ENCODE peak calls at places on chromosome 1, in four cellular contexts. One of them, this sample, is unnamed. For H3K9me3, the result is how much of the 10 kb centered on the place peaks cover.

GRCh38 chr1:233635765-233636502 is 22.0 kb downstream of the KCNK1 start:
- DNase-seq in GM12878: no peak
- DNase-seq in mucosa of descending colon: no peak
- DNase-seq in prostate gland: no peak
- DNase-seq in this sample: no peak

GRCh38 chr1:19861034-19861433 is 21.2 kb upstream of the OTUD3 start:
- DNase-seq in GM12878: no peak
- DNase-seq in mucosa of descending colon: no peak
- DNase-seq in prostate gland: peak
- DNase-seq in this sample: no peak

GRCh38 chr1:185987611-185988441 is 253.6 kb downstream of the HMCN1 start:
- DNase-seq in GM12878: no peak
- DNase-seq in mucosa of descending colon: no peak
- DNase-seq in prostate gland: no peak
- DNase-seq in this sample: no peak

GRCh38 chr1:203287109-203287893 is 18.0 kb upstream of the BTG2 start:
- DNase-seq in GM12878: peak
- DNase-seq in mucosa of descending colon: peak
- DNase-seq in prostate gland: no peak
- DNase-seq in this sample: no peak

GRCh38 chr1:180167721-180168467 is 13.2 kb downstream of the QSOX1 start:
- DNase-seq in GM12878: no peak
- DNase-seq in mucosa of descending colon: peak
- DNase-seq in prostate gland: peak
- DNase-seq in this sample: peak

GRCh38 chr1:95236784-95237575 is 3.0 kb downstream of the RWDD3 start:
- DNase-seq in GM12878: no peak
- DNase-seq in mucosa of descending colon: no peak
- DNase-seq in prostate gland: no peak
- DNase-seq in this sample: no peak

GRCh38 chr1:182426442-182427430 is 23.2 kb upstream of the RGSL1 start:
- DNase-seq in GM12878: peak
- DNase-seq in mucosa of descending colon: no peak
- DNase-seq in prostate gland: no peak
- DNase-seq in this sample: no peak

GRCh38 chr1:161763522-161764098 is 2.5 kb upstream of the ATF6 start:
- DNase-seq in GM12878: no peak
- DNase-seq in mucosa of descending colon: no peak
- DNase-seq in prostate gland: no peak
- DNase-seq in this sample: no peak

GRCh38 chr1:119551218-119551617 is 44.2 kb downstream of the HSD3B1 start:
- DNase-seq in GM12878: no peak
- DNase-seq in mucosa of descending colon: no peak
- DNase-seq in prostate gland: no peak
- DNase-seq in this sample: no peak

GRCh38 chr1:47434051-47434842 is 3.6 kb upstream of the FOXD2 start:
- DNase-seq in GM12878: no peak
- DNase-seq in mucosa of descending colon: peak
- DNase-seq in prostate gland: peak
- DNase-seq in this sample: no peak

GRCh38 chr1:9143250-9143649 is 14.3 kb upstream of the GPR157 start:
- DNase-seq in GM12878: no peak
- DNase-seq in mucosa of descending colon: no peak
- DNase-seq in prostate gland: no peak
- DNase-seq in this sample: no peak

GRCh38 chr1:205676597-205676996 is 3.7 kb downstream of the SLC45A3 start:
- DNase-seq in GM12878: no peak
- DNase-seq in mucosa of descending colon: peak
- DNase-seq in prostate gland: no peak
- DNase-seq in this sample: no peak

GRCh38 chr1:205680073-205680851 is at the start of gene SLC45A3:
- DNase-seq in GM12878: no peak
- DNase-seq in mucosa of descending colon: peak
- DNase-seq in prostate gland: peak
- DNase-seq in this sample: no peak

GRCh38 chr1:205676002-205676401 is 4.3 kb downstream of the SLC45A3 start:
- DNase-seq in GM12878: no peak
- DNase-seq in mucosa of descending colon: peak
- DNase-seq in prostate gland: no peak
- DNase-seq in this sample: no peak

GRCh38 chr1:205677152-205677551 is 3.2 kb downstream of the SLC45A3 start:
- DNase-seq in GM12878: no peak
- DNase-seq in mucosa of descending colon: no peak
- DNase-seq in prostate gland: no peak
- DNase-seq in this sample: no peak

GRCh38 chr1:205678286-205679111 is 1.8 kb downstream of the SLC45A3 start:
- DNase-seq in GM12878: no peak
- DNase-seq in mucosa of descending colon: peak
- DNase-seq in prostate gland: no peak
- DNase-seq in this sample: no peak
- H3K4me3 ChIP-seq in GM12878: no peak
- H3K4me3 ChIP-seq in mucosa of descending colon: no peak
- H3K4me3 ChIP-seq in prostate gland: peak
- H3K4me3 ChIP-seq in this sample: no peak

DNA sequence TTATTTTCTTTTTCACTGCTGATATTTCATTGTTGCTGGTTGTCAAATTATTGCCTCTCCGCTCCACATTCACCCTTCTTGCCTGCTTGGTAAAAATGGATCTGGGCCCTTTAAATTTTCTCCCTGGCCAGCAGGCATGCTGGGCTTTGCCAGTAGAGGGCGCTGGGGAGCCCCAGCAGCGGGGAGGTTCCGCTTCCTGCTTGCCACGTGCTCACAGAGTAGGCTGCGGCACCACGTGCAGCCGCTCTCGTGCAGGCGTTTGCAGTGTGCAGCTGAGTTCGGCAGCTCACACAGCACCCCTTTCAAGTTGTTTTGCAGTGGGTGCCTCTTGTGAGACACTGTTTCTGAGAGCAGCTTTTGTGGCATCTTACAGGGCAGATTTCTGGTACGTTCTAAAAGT is at the start of gene ACTL8:
- DNase-seq in GM12878: no peak
- DNase-seq in mucosa of descending colon: no peak
- DNase-seq in prostate gland: no peak
- DNase-seq in this sample: no peak
- H3K9me3 ChIP-seq in GM12878: under half
- H3K9me3 ChIP-seq in mucosa of descending colon: under half
- H3K9me3 ChIP-seq in prostate gland: under half
- H3K9me3 ChIP-seq in this sample: under half

GRCh38 chr1:42332877-42333276 is 2.2 kb downstream of the FOXJ3 start:
- DNase-seq in GM12878: no peak
- DNase-seq in mucosa of descending colon: no peak
- DNase-seq in prostate gland: no peak
- DNase-seq in this sample: no peak
- H3K4me3 ChIP-seq in GM12878: peak
- H3K4me3 ChIP-seq in mucosa of descending colon: no peak
- H3K4me3 ChIP-seq in prostate gland: no peak
- H3K4me3 ChIP-seq in this sample: no peak

GRCh38 chr1:197080323-197080722 is 13.3 kb upstream of the F13B start:
- DNase-seq in GM12878: no peak
- DNase-seq in mucosa of descending colon: no peak
- DNase-seq in prostate gland: no peak
- DNase-seq in this sample: no peak

GRCh38 chr1:197081117-197081753 is 14.2 kb upstream of the F13B start:
- DNase-seq in GM12878: no peak
- DNase-seq in mucosa of descending colon: no peak
- DNase-seq in prostate gland: no peak
- DNase-seq in this sample: no peak

GRCh38 chr1:197083474-197083873 is 16.4 kb upstream of the F13B start:
- DNase-seq in GM12878: no peak
- DNase-seq in mucosa of descending colon: no peak
- DNase-seq in prostate gland: no peak
- DNase-seq in this sample: no peak
- H3K9me3 ChIP-seq in GM12878: under half
- H3K9me3 ChIP-seq in mucosa of descending colon: under half
- H3K9me3 ChIP-seq in prostate gland: under half
- H3K9me3 ChIP-seq in this sample: under half

DNA sequence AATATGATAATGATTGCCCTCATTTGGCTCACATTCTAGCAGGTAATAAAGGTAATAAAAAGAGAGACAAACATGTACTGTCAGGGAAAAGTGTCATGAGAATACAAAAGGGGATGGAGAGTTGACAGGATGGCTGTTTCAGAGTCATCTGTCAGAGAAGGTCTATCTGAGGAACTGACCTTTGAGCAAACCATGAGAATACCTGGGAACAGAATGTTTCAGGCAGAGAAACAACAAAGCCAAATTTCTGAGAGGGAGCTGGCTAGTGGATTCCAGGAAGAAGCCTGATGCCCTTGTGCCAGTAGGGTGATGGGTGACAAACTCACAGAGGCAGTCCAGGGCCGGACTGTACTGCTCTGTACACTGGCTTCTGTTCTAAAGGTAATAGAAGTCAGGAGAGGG is 107.2 kb downstream of the C1orf21 start:
- DNase-seq in GM12878: no peak
- DNase-seq in mucosa of descending colon: no peak
- DNase-seq in prostate gland: no peak
- DNase-seq in this sample: no peak
- H3K4me3 ChIP-seq in GM12878: no peak
- H3K4me3 ChIP-seq in mucosa of descending colon: no peak
- H3K4me3 ChIP-seq in prostate gland: no peak
- H3K4me3 ChIP-seq in this sample: no peak

GRCh38 chr1:3186526-3186921 is 117.5 kb downstream of the PRDM16 start:
- DNase-seq in GM12878: no peak
- DNase-seq in mucosa of descending colon: peak
- DNase-seq in prostate gland: peak
- DNase-seq in this sample: no peak

GRCh38 chr1:3184666-3185065 is 115.7 kb downstream of the PRDM16 start:
- DNase-seq in GM12878: no peak
- DNase-seq in mucosa of descending colon: no peak
- DNase-seq in prostate gland: no peak
- DNase-seq in this sample: no peak

GRCh38 chr1:3185896-3186525 is 117.0 kb downstream of the PRDM16 start:
- DNase-seq in GM12878: no peak
- DNase-seq in mucosa of descending colon: no peak
- DNase-seq in prostate gland: no peak
- DNase-seq in this sample: no peak

GRCh38 chr1:3180915-3181314 is 111.9 kb downstream of the PRDM16 start:
- DNase-seq in GM12878: no peak
- DNase-seq in mucosa of descending colon: no peak
- DNase-seq in prostate gland: no peak
- DNase-seq in this sample: no peak

DNA sequence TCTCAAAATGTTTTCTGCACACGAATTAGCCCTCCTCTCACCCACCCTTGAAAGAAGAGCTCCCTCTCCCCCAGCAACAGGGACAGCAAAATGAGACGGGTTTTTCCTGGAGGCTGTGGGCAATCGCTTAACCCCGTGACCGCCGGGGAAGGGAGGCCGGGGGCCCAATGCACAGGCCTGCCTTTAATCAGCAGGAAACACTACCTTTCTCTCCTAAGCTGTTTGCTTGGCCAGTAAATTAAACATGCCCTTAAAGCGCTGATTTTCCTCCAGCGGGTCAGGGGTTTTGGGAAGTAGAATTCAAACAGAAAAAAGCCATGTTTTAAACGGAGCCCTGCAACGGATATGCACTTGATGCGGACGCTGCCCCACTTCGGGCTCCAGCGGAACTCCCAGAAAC is 114.4 kb downstream of the PRDM16 start:
- DNase-seq in GM12878: no peak
- DNase-seq in mucosa of descending colon: no peak
- DNase-seq in prostate gland: no peak
- DNase-seq in this sample: no peak
- H3K9me3 ChIP-seq in GM12878: under half
- H3K9me3 ChIP-seq in mucosa of descending colon: under half
- H3K9me3 ChIP-seq in prostate gland: under half
- H3K9me3 ChIP-seq in this sample: under half

GRCh38 chr1:76426606-76427005 is 352.1 kb downstream of the ST6GALNAC3 start:
- DNase-seq in GM12878: no peak
- DNase-seq in mucosa of descending colon: no peak
- DNase-seq in prostate gland: no peak
- DNase-seq in this sample: no peak
- H3K4me3 ChIP-seq in GM12878: no peak
- H3K4me3 ChIP-seq in mucosa of descending colon: no peak
- H3K4me3 ChIP-seq in prostate gland: no peak
- H3K4me3 ChIP-seq in this sample: no peak